ENCODE peak calls at places on chromosomes 3 and 15, in four cellular contexts. One of them, this sample, is unnamed.
A peak's percentile ranks its signal among the peaks of the same experiment; 100 is the strongest.

GRCh38 chr3:141436180-141436579 is 50.6 kb upstream of the RASA2 start:
- DNase-seq in tibial artery: no peak
- DNase-seq in fibroblast of lung: no peak
- DNase-seq in astrocyte of the spinal cord: no peak
- DNase-seq in this sample: no peak

GRCh38 chr15:68570974-68571373 is 7.8 kb upstream of the CORO2B start:
- DNase-seq in tibial artery: no peak
- DNase-seq in fibroblast of lung: no peak
- DNase-seq in astrocyte of the spinal cord: no peak
- DNase-seq in this sample: no peak

GRCh38 chr3:8253201-8253600 is 248.4 kb upstream of the LMCD1 start:
- DNase-seq in tibial artery: no peak
- DNase-seq in fibroblast of lung: no peak
- DNase-seq in astrocyte of the spinal cord: no peak
- DNase-seq in this sample: no peak

GRCh38 chr3:4741404-4742307 is 237.6 kb upstream of the BHLHE40 start:
- DNase-seq in tibial artery: peak; percentile 92
- DNase-seq in fibroblast of lung: peak; percentile 96
- DNase-seq in astrocyte of the spinal cord: peak; percentile 99
- DNase-seq in this sample: peak; percentile 83

GRCh38 chr3:14779069-14779685 is 39.6 kb upstream of the FGD5 start:
- DNase-seq in tibial artery: no peak
- DNase-seq in fibroblast of lung: no peak
- DNase-seq in astrocyte of the spinal cord: no peak
- DNase-seq in this sample: no peak

GRCh38 chr15:45634442-45635190 is at the start of gene SQOR:
- DNase-seq in tibial artery: peak; percentile 95
- DNase-seq in fibroblast of lung: peak; percentile 51
- DNase-seq in astrocyte of the spinal cord: peak; percentile 56
- DNase-seq in this sample: no peak

GRCh38 chr3:128935922-128936321 is 56.5 kb downstream of the ACAD9 start:
- DNase-seq in tibial artery: no peak
- DNase-seq in fibroblast of lung: no peak
- DNase-seq in astrocyte of the spinal cord: no peak
- DNase-seq in this sample: no peak

GRCh38 chr3:134641671-134642300 is 9.0 kb downstream of the KY start:
- DNase-seq in tibial artery: no peak
- DNase-seq in fibroblast of lung: no peak
- DNase-seq in astrocyte of the spinal cord: no peak
- DNase-seq in this sample: no peak

GRCh38 chr3:139482206-139482605 is 5.9 kb upstream of the RBP2 start:
- DNase-seq in tibial artery: no peak
- DNase-seq in fibroblast of lung: no peak
- DNase-seq in astrocyte of the spinal cord: no peak
- DNase-seq in this sample: no peak

DNA sequence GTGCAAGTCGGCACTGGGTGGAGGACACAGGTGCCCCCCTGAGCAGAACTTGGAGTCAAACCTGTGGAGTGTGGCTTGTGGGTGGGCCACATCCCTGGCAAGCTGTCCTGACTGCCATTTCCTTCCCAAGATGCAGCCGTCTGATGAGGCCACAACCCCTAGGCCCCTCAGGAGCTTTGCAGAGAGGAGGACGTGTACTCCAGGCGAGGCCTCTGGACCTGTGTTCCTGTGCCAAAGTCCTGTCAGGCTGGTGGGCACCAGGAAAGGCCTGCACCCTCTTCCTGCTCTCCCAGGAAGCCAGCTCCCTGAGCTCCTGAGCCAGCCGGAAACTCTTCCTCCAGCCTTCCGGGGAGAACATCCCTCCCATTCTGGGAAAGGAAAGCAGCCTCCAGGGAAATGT is 48.5 kb downstream of the CMTM6 start:
- DNase-seq in tibial artery: no peak
- DNase-seq in fibroblast of lung: no peak
- DNase-seq in astrocyte of the spinal cord: no peak
- DNase-seq in this sample: no peak
- TF ChIP-seq CTCF in tibial artery: no peak
- TF ChIP-seq CTCF in fibroblast of lung: no peak
- TF ChIP-seq CTCF in astrocyte of the spinal cord: no peak
- TF ChIP-seq CTCF in this sample: no peak

GRCh38 chr3:67361770-67362169 is 292.6 kb downstream of the SUCLG2 start:
- DNase-seq in tibial artery: no peak
- DNase-seq in fibroblast of lung: no peak
- DNase-seq in astrocyte of the spinal cord: no peak
- DNase-seq in this sample: no peak

GRCh38 chr3:67362686-67363085 is 291.7 kb downstream of the SUCLG2 start:
- DNase-seq in tibial artery: no peak
- DNase-seq in fibroblast of lung: no peak
- DNase-seq in astrocyte of the spinal cord: no peak
- DNase-seq in this sample: no peak

GRCh38 chr3:67361323-67361722 is 293.1 kb downstream of the SUCLG2 start:
- DNase-seq in tibial artery: no peak
- DNase-seq in fibroblast of lung: no peak
- DNase-seq in astrocyte of the spinal cord: no peak
- DNase-seq in this sample: no peak

DNA sequence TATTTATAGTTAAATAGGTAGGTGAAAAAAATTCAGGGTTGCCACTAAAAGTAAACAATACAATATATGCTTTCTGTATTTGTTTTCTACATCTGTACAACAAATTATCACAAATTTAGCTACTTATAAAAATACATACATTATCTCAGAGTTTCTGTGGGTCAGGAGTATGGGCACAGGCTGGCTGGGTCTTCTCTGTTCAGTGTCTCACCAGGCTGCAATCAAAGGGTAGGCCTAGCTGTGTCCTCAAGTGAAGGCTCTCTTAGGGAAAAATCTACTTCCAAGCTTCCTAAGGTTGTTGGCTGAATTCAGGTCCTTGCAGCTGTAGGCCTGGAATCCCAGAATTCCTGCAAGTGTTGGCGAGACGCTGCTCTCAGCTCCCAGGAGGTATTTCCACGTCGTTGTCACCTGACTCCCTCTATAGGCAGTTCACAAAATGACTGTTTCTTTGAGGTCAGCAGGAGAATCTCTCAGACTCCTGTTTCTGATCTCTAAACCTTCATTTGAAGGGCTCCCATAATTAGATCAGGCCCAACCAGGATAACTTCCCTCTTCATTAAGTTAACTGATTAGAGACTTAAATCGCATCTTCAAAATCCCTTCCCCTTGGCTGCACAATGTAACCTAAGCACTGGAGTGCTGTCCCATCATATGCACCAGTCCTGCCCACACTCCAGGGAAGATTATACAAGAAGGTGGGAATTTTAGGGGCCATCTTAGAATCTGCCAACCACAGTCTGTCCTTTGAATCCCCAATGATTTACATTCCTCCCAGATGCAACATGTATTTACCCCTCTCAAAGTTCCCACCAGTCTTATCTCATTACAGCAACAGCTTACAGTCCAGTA is 296.6 kb downstream of the SUCLG2 start:
- DNase-seq in tibial artery: no peak
- DNase-seq in fibroblast of lung: peak; percentile 22
- DNase-seq in astrocyte of the spinal cord: peak; percentile 22
- DNase-seq in this sample: no peak
- TF ChIP-seq CTCF in tibial artery: no peak
- TF ChIP-seq CTCF in fibroblast of lung: peak; percentile 47
- TF ChIP-seq CTCF in astrocyte of the spinal cord: peak; percentile 31
- TF ChIP-seq CTCF in this sample: peak; percentile 17

DNA sequence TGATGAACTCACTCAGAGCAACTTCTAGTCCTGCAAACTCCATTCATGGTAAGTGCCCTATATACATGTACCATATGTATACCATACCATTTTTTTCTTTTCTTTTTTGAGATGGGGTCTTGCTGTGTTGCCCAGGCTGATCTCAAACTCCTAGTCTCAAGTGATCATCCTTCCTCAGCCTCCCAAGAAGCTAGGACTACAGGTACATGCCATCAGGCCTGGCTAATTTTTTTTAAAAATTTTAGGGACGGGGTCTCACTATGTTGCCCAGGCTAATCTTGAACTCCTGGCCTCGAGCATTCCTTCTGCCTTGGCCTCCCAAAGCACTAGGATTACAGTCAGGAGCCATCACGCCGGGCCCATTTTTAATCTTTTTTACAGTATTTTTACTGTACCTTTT is 67.3 kb upstream of the MFGE8 start:
- DNase-seq in tibial artery: no peak
- DNase-seq in fibroblast of lung: no peak
- DNase-seq in astrocyte of the spinal cord: no peak
- DNase-seq in this sample: no peak
- TF ChIP-seq CTCF in tibial artery: no peak
- TF ChIP-seq CTCF in fibroblast of lung: no peak
- TF ChIP-seq CTCF in astrocyte of the spinal cord: no peak
- TF ChIP-seq CTCF in this sample: no peak

GRCh38 chr3:65439641-65440040 is 599.1 kb downstream of the MAGI1 start:
- DNase-seq in tibial artery: peak; percentile 69
- DNase-seq in fibroblast of lung: peak; percentile 76
- DNase-seq in astrocyte of the spinal cord: peak; percentile 64
- DNase-seq in this sample: peak; percentile 47
- TF ChIP-seq CTCF in tibial artery: peak; percentile 68
- TF ChIP-seq CTCF in fibroblast of lung: peak; percentile 81
- TF ChIP-seq CTCF in astrocyte of the spinal cord: peak; percentile 73
- TF ChIP-seq CTCF in this sample: peak; percentile 79

GRCh38 chr3:187066228-187066995 is 72.9 kb downstream of the RPL39L start:
- DNase-seq in tibial artery: no peak
- DNase-seq in fibroblast of lung: peak; percentile 15
- DNase-seq in astrocyte of the spinal cord: peak; percentile 20
- DNase-seq in this sample: no peak
- TF ChIP-seq CTCF in tibial artery: no peak
- TF ChIP-seq CTCF in fibroblast of lung: no peak
- TF ChIP-seq CTCF in astrocyte of the spinal cord: peak; percentile 24
- TF ChIP-seq CTCF in this sample: peak; percentile 9

This sample was measured in AG09319.